ENCODE peak calls at places on chromosomes 2 and 18, in four cellular contexts. Y, V, T and S are unnamed samples.

GRCh38 chr2:200578778-200579177 is 7.0 kb upstream of the AOX1 start:
- DNase-seq in Y (no peak), V (peak), T (no peak), S (no peak)

GRCh38 chr2:144198116-144198515 is 321.8 kb downstream of the ZEB2 start:
- DNase-seq in Y (no peak), V (peak), T (no peak), S (no peak)

GRCh38 chr2:156099382-156099781 is 233.1 kb downstream of the NR4A2 start:
- DNase-seq in Y (no peak), V (no peak), T (no peak), S (no peak)

GRCh38 chr2:170486730-170487129 is 228.4 kb upstream of the SP5 start:
- DNase-seq in Y (no peak), V (peak), T (no peak), S (no peak)

GRCh38 chr2:215031330-215031729 is 107.1 kb downstream of the ABCA12 start:
- DNase-seq in Y (no peak), V (no peak), T (no peak), S (no peak)

GRCh38 chr2:208112969-208113368 is 11.4 kb downstream of the CRYGD start:
- DNase-seq in Y (no peak), V (no peak), T (no peak), S (no peak)

GRCh38 chr2:81545626-81546025 is 1241.1 kb upstream of the LRRTM1 start:
- DNase-seq in Y (no peak), V (no peak), T (no peak), S (no peak)

GRCh38 chr2:240462704-240463273 is 27.3 kb downstream of the GPC1 start:
- DNase-seq in Y (peak), V (no peak), T (no peak), S (no peak)

GRCh38 chr2:230723363-230723762 is 10.7 kb downstream of the CAB39 start:
- DNase-seq in Y (no peak), V (peak), T (no peak), S (no peak)

GRCh38 chr18:8791171-8791651 is 85.9 kb downstream of the MTCL1 start:
- DNase-seq in Y (no peak), V (no peak), T (no peak), S (no peak)

GRCh38 chr2:226125151-226125550 is 674.5 kb downstream of the IRS1 start:
- DNase-seq in Y (no peak), V (no peak), T (no peak), S (no peak)

GRCh38 chr2:64359892-64360657 is 93.9 kb upstream of the LGALSL start:
- DNase-seq in Y (peak), V (peak), T (peak), S (peak)
- TF ChIP-seq CTCF in Y (no peak), V (peak), T (no peak), S (no peak)

GRCh38 chr2:44055229-44055628 is 59.4 kb upstream of the LRPPRC start:
- DNase-seq in Y (no peak), V (no peak), T (no peak), S (no peak)
- TF ChIP-seq CTCF in Y (no peak), V (no peak), T (no peak), S (no peak)

DNA sequence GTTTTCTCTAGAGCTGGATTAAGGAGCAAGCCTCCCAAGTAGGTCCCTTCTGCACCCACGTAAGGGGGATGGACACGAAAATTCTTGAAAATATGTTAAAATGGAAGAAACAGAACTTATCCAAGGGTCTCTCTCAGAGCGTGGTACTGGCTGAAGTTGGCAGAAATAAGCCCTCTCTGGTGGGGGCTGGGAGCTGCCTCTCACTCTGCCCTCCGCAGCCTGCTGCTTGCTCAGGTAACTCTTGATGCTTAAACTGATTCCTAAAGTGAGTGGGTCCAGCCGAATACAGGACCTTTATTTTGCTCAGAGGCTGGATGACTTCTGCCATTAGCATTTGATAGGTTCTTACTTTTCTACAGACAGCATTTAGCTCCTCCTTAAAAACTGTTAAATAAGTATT is 78.1 kb downstream of the SPHKAP start:
- DNase-seq in Y (no peak), V (no peak), T (no peak), S (no peak)
- TF ChIP-seq CTCF in Y (no peak), V (no peak), T (no peak), S (no peak)

GRCh38 chr18:25561923-25562322 is 210.0 kb upstream of the ZNF521 start:
- DNase-seq in Y (no peak), V (peak), T (no peak), S (no peak)
- TF ChIP-seq CTCF in Y (no peak), V (peak), T (peak), S (peak)